ENCODE peak calls at places on chromosomes 13 and 19, in four cellular contexts. K is stomach, Y is kidney epithelial cell, N is psoas muscle. O is an unnamed sample. For H3K27me3, the result is how much of the 10 kb centered on the place peaks cover.

GRCh38 chr19:30450945-30451344 is 78.8 kb downstream of the ZNF536 start:
- DNase-seq in K (no peak), Y (no peak), N (no peak), O (no peak)

GRCh38 chr13:43516401-43516826 is 270.4 kb downstream of the ENOX1 start:
- DNase-seq in K (no peak), Y (no peak), N (no peak), O (no peak)

GRCh38 chr19:28577666-28578065 is 635.3 kb downstream of the UQCRFS1 start:
- DNase-seq in K (no peak), Y (no peak), N (no peak), O (no peak)

GRCh38 chr19:16896098-16896912 is 7.5 kb downstream of the F2RL3 start:
- DNase-seq in K (no peak), Y (no peak), N (peak), O (no peak)

GRCh38 chr13:23440821-23441608 is 7.5 kb upstream of the SACS start:
- DNase-seq in K (no peak), Y (no peak), N (peak), O (no peak)

GRCh38 chr13:63124863-63125262 is 1709.2 kb upstream of the PCDH20 start:
- DNase-seq in K (no peak), Y (no peak), N (no peak), O (no peak)

GRCh38 chr19:3243851-3244700 is 19.6 kb downstream of the CELF5 start:
- DNase-seq in K (peak), Y (peak), N (no peak), O (no peak)

GRCh38 chr19:8831832-8832131 is 322 bp downstream of the ZNF558 start:
- DNase-seq in K (no peak), Y (no peak), N (no peak), O (no peak)

GRCh38 chr19:42176649-42176989 is 40.9 kb downstream of the DEDD2 start:
- DNase-seq in K (peak), Y (no peak), N (no peak), O (no peak)

GRCh38 chr19:47351545-47351944 is 2.4 kb downstream of the DHX34 start:
- DNase-seq in K (no peak), Y (no peak), N (no peak), O (no peak)

DNA sequence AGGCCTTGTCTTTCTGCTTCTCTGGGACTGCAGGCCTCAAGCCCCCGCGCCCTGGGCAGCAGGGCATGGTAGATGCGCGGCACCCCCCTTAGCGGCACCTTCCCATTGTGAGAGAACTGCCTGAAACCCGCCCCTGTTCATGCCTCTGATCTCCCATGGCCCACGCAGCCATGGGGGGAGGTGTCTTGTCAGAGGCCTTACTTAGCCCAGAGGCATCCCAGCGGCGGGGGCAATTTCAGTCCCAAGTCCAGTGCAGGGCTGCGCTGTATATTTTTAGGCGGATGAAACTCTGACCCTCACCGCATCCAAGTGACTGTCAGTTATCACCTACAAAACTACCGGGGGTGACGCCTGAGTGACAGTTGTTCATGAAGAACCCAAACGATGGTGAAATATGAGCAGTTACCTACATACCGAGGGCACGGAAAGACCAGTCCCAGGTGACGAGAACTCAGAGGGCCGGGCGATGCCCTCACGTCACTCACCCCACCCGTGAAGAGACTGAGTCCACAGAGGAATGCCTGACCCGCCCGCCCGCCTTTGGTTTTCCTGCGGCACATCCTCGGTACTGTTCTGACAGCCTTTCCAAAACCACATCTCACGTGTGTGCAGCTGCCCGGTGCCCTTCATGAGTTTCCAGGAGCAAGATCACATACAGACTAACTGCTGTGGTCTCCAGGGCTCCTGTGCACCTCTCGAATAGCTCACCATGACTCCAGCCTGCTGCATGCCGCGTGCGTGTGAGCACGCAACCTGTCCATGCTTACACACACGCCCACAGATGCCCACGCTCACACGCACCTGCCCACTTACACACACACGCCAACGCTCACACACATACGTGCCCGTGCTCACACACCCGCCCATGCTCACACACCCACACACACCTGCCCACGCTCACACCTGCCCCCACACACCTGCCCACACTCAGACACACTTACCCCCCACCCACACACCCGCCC is 14.4 kb downstream of the IL17D start:
- DNase-seq in K (no peak), Y (no peak), N (no peak), O (no peak)
- H3K4me3 ChIP-seq in K (no peak), Y (no peak), N (peak), O (no peak)

GRCh38 chr19:13072206-13072898 is 30.3 kb downstream of the LYL1 start:
- DNase-seq in K (no peak), Y (no peak), N (no peak), O (no peak)

GRCh38 chr19:13074378-13074777 is 28.3 kb downstream of the LYL1 start:
- DNase-seq in K (no peak), Y (no peak), N (no peak), O (no peak)

GRCh38 chr19:13070425-13071140 is 32.1 kb downstream of the LYL1 start:
- DNase-seq in K (no peak), Y (no peak), N (peak), O (no peak)

GRCh38 chr19:13071444-13072205 is 31.0 kb downstream of the LYL1 start:
- DNase-seq in K (no peak), Y (no peak), N (no peak), O (no peak)

GRCh38 chr19:13073263-13073662 is 29.4 kb downstream of the LYL1 start:
- DNase-seq in K (no peak), Y (no peak), N (no peak), O (no peak)
- H3K27me3 ChIP-seq in K (under half), Y (under half), N (under half), O (under half)

DNA sequence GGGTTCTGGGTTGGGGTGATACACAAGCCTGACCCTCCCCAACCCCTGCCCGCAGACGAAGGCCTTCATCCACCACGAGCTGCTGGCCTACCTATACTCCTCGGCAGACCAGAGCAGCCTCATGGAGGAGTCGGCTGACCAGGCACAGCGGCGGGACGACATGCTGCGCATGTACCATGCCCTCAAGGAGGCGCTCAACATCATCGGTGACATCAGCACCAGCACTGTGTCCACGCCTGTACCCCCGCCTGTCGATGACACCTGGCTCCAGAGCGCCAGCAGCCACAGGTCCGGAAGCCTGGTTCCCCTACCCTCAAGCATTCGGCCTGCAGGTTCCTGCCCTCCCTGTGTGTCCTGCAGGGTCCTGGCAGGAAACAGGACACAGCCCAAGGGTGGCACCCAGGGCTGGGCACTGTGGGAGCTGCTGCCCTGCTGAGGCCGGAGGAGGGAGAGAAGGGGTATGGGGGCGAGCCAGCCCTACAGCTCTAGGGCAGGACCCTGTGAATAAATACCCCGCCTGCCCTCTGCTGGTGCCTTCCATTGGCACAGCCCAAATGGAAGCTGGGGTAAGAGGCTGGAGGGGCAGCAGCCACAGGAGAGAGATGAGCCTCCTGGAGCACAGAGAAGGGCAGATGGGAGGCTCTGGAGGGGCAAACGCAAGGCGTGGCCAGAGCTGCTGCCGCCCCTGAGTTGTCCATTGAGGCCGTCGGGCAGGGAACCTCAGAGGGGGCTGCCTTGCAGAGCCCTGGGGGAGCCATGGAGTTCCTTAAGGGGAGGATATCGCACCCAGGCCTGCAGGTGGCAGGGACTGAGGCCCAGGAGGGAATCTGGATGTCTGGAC is 6.8 kb downstream of the TMED1 start:
- DNase-seq in K (no peak), Y (no peak), N (no peak), O (no peak)
- TF ChIP-seq CTCF in K (no peak), Y (no peak), N (no peak), O (no peak)

GRCh38 chr13:21478881-21479808 is 20.0 kb upstream of the ZDHHC20 start:
- DNase-seq in K (no peak), Y (peak), N (no peak), O (no peak)
- H3K4me3 ChIP-seq in K (no peak), Y (no peak), N (peak), O (no peak)

DNA sequence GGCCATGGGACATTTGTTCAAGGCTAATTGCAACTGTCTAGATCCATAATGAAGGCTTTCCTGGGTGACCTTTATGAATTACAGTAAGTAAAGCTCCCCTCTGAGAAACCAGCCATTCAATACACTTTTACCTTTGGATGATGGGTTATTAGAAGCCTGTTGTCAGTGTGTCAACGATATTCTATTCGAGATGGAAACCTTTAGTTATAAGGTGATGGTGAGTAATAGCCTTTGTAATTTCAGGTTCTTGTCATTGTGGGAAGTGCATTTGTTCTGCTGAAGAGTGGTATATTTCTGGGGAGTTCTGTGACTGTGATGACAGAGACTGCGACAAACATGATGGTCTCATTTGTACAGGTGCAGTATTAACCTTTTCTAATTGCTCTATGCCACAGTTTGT is 261.7 kb downstream of the ITGBL1 start:
- DNase-seq in K (no peak), Y (no peak), N (no peak), O (no peak)
- H3K27me3 ChIP-seq in K (under half), Y (under half), N (under half), O (under half)

O was measured in GM06990.